ENCODE peak calls at places on chromosome 3, in four cellular contexts. X is A549, V is astrocyte, W is neuronal stem cell. F is an unnamed sample.

GRCh38 chr3:176513604-176514003 is 683.7 kb downstream of the TBL1XR1 start:
- DNase-seq in X (no peak), V (no peak), W (peak; percentile 24), F (no peak)

GRCh38 chr3:187987919-187988318 is 166.0 kb upstream of the LPP start:
- DNase-seq in X (no peak), V (no peak), W (no peak), F (no peak)

GRCh38 chr3:126354776-126355175 is 2.4 kb downstream of the KLF15 start:
- DNase-seq in X (no peak), V (no peak), W (no peak), F (no peak)

GRCh38 chr3:16482770-16483531 is 30.5 kb downstream of the RFTN1 start:
- DNase-seq in X (no peak), V (no peak), W (no peak), F (no peak)

GRCh38 chr3:10867384-10867783 is 51.4 kb downstream of the SLC6A11 start:
- DNase-seq in X (no peak), V (peak; percentile 2), W (peak; percentile 58), F (no peak)

GRCh38 chr3:154191520-154191919 is 70.3 kb downstream of the ARHGEF26 start:
- DNase-seq in X (no peak), V (no peak), W (no peak), F (no peak)

GRCh38 chr3:141353652-141354495 is 14.4 kb upstream of the ZBTB38 start:
- DNase-seq in X (no peak), V (no peak), W (no peak), F (no peak)

GRCh38 chr3:124569761-124570160 is 160.5 kb upstream of the UMPS start:
- DNase-seq in X (no peak), V (no peak), W (no peak), F (no peak)

GRCh38 chr3:104526901-104527401 is 839.8 kb upstream of the ALCAM start:
- DNase-seq in X (no peak), V (no peak), W (no peak), F (no peak)

GRCh38 chr3:9793161-9793781 is 389 bp downstream of the ARPC4 start:
- DNase-seq in X (no peak), V (no peak), W (no peak), F (peak; percentile 44)

GRCh38 chr3:65561617-65562016 is 477.1 kb downstream of the MAGI1 start:
- DNase-seq in X (no peak), V (no peak), W (no peak), F (no peak)

GRCh38 chr3:155069729-155070128 is 10.4 kb upstream of the MME start:
- DNase-seq in X (no peak), V (peak; percentile 46), W (no peak), F (no peak)

GRCh38 chr3:12350151-12350813 is 61.4 kb downstream of the PPARG start:
- DNase-seq in X (no peak), V (peak; percentile 62), W (no peak), F (no peak)

GRCh38 chr3:148911173-148911572 is 46.1 kb downstream of the CPA3 start:
- DNase-seq in X (no peak), V (no peak), W (no peak), F (no peak)

DNA sequence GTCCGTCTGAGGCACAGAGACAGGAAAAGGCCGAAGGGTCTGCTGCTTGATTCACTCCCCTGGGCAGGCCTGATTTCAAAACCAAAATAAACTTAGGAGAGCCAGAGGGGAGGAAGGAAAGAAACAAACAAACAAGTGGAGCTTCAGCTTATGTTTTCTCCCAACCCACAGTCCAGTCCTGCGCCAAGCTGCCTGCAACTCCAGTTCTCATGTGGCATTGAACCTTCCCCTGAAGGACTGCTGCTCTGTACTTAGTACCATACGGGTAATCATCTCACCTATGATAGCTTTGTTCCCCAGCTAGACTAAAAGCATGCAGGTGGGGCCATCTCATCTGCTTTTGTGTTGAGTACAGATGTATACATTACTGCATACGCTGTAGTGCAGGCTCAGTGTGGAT is 236.4 kb downstream of the THRB start:
- DNase-seq in X (no peak), V (no peak), W (no peak), F (no peak)
- H3K4me2 ChIP-seq in X (no peak overlapping the region), V (no peak overlapping the region), W (no peak overlapping the region), F (no peak overlapping the region)

GRCh38 chr3:127461286-127461685 is 129.2 kb downstream of the TPRA1 start:
- DNase-seq in X (no peak), V (no peak), W (no peak), F (no peak)

GRCh38 chr3:127459891-127460290 is 130.6 kb downstream of the TPRA1 start:
- DNase-seq in X (no peak), V (no peak), W (no peak), F (no peak)

GRCh38 chr3:127458698-127459097 is 131.8 kb downstream of the TPRA1 start:
- DNase-seq in X (no peak), V (no peak), W (peak; percentile 91), F (no peak)

GRCh38 chr3:127457746-127458145 is 132.8 kb downstream of the TPRA1 start:
- DNase-seq in X (no peak), V (no peak), W (no peak), F (no peak)

DNA sequence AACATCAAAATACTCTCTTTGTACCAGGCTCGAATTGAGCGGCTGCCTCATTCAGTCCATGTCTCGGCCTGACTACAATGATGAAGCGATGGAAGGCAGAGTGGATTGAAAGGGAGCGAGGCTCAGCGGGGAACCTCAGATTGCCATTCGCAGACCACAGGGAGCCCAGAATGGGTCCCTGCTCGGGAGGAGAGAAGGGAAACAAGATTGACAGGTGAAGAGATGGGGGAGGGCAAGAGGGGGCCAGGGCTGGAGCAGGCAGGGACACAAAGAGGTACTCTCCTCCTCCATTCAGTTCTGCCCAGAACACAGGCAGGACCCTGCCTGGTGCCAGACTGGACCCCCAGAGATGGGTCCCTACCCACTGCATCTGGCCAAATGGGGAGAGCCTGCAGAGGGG is 131.3 kb downstream of the TPRA1 start:
- DNase-seq in X (no peak), V (no peak), W (no peak), F (no peak)
- H3K4me2 ChIP-seq in X (no peak overlapping the region), V (no peak overlapping the region), W (no peak overlapping the region), F (no peak overlapping the region)

GRCh38 chr3:71114610-71115009 is 468.9 kb downstream of the FOXP1 start:
- DNase-seq in X (no peak), V (no peak), W (no peak), F (no peak)
- H3K4me2 ChIP-seq in X (no peak overlapping the region), V (no peak overlapping the region), W (no peak overlapping the region), F (no peak overlapping the region)

GRCh38 chr3:159817571-159817970 is 171.1 kb upstream of the IL12A start:
- DNase-seq in X (no peak), V (no peak), W (no peak), F (no peak)

GRCh38 chr3:159817136-159817535 is 171.5 kb upstream of the IL12A start:
- DNase-seq in X (no peak), V (no peak), W (no peak), F (no peak)

GRCh38 chr3:159819676-159820075 is 169.0 kb upstream of the IL12A start:
- DNase-seq in X (no peak), V (no peak), W (no peak), F (no peak)

GRCh38 chr3:159818997-159819500 is 169.6 kb upstream of the IL12A start:
- DNase-seq in X (no peak), V (no peak), W (no peak), F (no peak)

GRCh38 chr3:159818399-159818798 is 170.2 kb upstream of the IL12A start:
- DNase-seq in X (no peak), V (no peak), W (no peak), F (no peak)
- H3K4me2 ChIP-seq in X (no peak overlapping the region), V (no peak overlapping the region), W (no peak overlapping the region), F (no peak overlapping the region)

DNA sequence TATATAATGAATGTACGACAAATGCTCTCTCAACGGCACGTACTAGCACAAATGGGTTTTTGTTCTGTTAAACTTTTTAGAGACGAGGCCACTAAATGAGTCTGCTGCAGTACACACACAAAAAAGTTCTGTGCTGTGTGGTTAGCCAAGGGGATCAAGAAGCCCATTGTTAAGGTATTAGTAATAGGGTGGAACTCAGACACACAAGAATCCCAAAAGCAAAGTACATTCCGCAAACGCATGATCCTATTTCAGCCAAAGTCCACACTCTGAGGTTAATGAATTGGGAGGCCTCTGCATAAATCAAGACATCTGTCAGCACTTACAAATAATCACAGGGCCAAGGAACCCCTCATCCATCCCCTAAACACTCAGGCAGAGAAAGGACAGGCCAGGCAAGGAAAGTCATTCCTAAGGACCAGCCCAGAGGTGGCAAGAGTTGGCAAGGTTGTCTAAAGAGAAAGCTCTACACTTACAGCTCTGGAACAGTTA is 12.1 kb downstream of the OSBPL10 start:
- DNase-seq in X (peak; percentile 74), V (peak; percentile 100), W (peak; percentile 30), F (peak; percentile 59)
- H3K4me2 ChIP-seq in X (peak overlapping the region; percentile 88), V (peak overlapping the region; percentile 78), W (no peak overlapping the region), F (peak overlapping the region; percentile 60)

GRCh38 chr3:18585019-18585968 is 160.2 kb upstream of the SATB1 start:
- DNase-seq in X (no peak), V (no peak), W (no peak), F (no peak)

GRCh38 chr3:18575573-18575972 is 150.4 kb upstream of the SATB1 start:
- DNase-seq in X (no peak), V (peak; percentile 55), W (no peak), F (no peak)

GRCh38 chr3:18580268-18580667 is 155.1 kb upstream of the SATB1 start:
- DNase-seq in X (no peak), V (no peak), W (no peak), F (no peak)

GRCh38 chr3:18579659-18580058 is 154.5 kb upstream of the SATB1 start:
- DNase-seq in X (no peak), V (no peak), W (no peak), F (no peak)
- H3K4me2 ChIP-seq in X (no peak overlapping the region), V (no peak overlapping the region), W (no peak overlapping the region), F (no peak overlapping the region)

GRCh38 chr3:166445865-166446264 is 608.6 kb upstream of the BCHE start:
- DNase-seq in X (no peak), V (no peak), W (no peak), F (peak; percentile 40)

GRCh38 chr3:166444336-166444735 is 607.1 kb upstream of the BCHE start:
- DNase-seq in X (no peak), V (no peak), W (no peak), F (no peak)

GRCh38 chr3:166446291-166446690 is 609.1 kb upstream of the BCHE start:
- DNase-seq in X (no peak), V (peak; percentile 61), W (no peak), F (no peak)

GRCh38 chr3:166446986-166447385 is 609.8 kb upstream of the BCHE start:
- DNase-seq in X (no peak), V (peak; percentile 32), W (no peak), F (no peak)

GRCh38 chr3:166444756-166445155 is 607.5 kb upstream of the BCHE start:
- DNase-seq in X (no peak), V (no peak), W (no peak), F (no peak)
- H3K4me2 ChIP-seq in X (no peak overlapping the region), V (no peak overlapping the region), W (no peak overlapping the region), F (no peak overlapping the region)